ENCODE peak calls at places on chromosome 1, in nine cellular contexts. I, V, H, N, G, X, U, J and E are unnamed samples.

GRCh38 chr1:151945725-151946365 is 36.5 kb upstream of the THEM4 start:
- DNase-seq in I (peak; percentile 94), V (peak; percentile 85), H (peak; percentile 98), N (peak; percentile 85), G (peak; percentile 86), X (peak; percentile 97), U (peak; percentile 94), J (peak; percentile 96), E (peak; percentile 54)

GRCh38 chr1:24850353-24850905 is 79.6 kb downstream of the RUNX3 start:
- DNase-seq in I (no peak), V (no peak), H (no peak), N (no peak), G (no peak), X (no peak), U (peak; percentile 55), J (no peak), E (no peak)

GRCh38 chr1:91549041-91549735 is 48.5 kb downstream of the CDC7 start:
- DNase-seq in I (no peak), V (no peak), H (no peak), N (no peak), G (no peak), X (no peak), U (no peak), J (no peak), E (no peak)

GRCh38 chr1:162822391-162823200 is 32.1 kb downstream of the HSD17B7 start:
- DNase-seq in I (peak; percentile 22), V (peak; percentile 32), H (no peak), N (no peak), G (peak; percentile 32), X (peak; percentile 17), U (no peak), J (no peak), E (peak; percentile 11)

GRCh38 chr1:22418352-22418751 is 33.3 kb upstream of the ZBTB40 start:
- DNase-seq in I (no peak), V (no peak), H (no peak), N (no peak), G (no peak), X (no peak), U (no peak), J (no peak), E (no peak)

GRCh38 chr1:39525366-39526165 is 34.1 kb downstream of the BMP8A start:
- DNase-seq in I (no peak), V (no peak), H (no peak), N (no peak), G (no peak), X (no peak), U (no peak), J (peak; percentile 80), E (no peak)

GRCh38 chr1:118184737-118185082 is 318 bp downstream of the SPAG17 start:
- DNase-seq in I (no peak), V (no peak), H (no peak), N (no peak), G (no peak), X (peak; percentile 6), U (no peak), J (no peak), E (peak; percentile 10)

GRCh38 chr1:167052389-167052788 is 37.8 kb downstream of the GPA33 start:
- DNase-seq in I (no peak), V (no peak), H (no peak), N (no peak), G (no peak), X (peak; percentile 61), U (no peak), J (no peak), E (no peak)

GRCh38 chr1:203396595-203397194 is 45.8 kb upstream of the FMOD start:
- DNase-seq in I (no peak), V (no peak), H (no peak), N (no peak), G (no peak), X (no peak), U (no peak), J (no peak), E (no peak)

GRCh38 chr1:85289207-85289847 is 12.9 kb upstream of the BCL10 start:
- DNase-seq in I (no peak), V (no peak), H (no peak), N (no peak), G (no peak), X (peak; percentile 64), U (peak; percentile 97), J (peak; percentile 73), E (no peak)

GRCh38 chr1:85295006-85295431 is 18.6 kb upstream of the BCL10 start:
- DNase-seq in I (no peak), V (no peak), H (no peak), N (no peak), G (no peak), X (no peak), U (peak; percentile 58), J (no peak), E (no peak)

GRCh38 chr1:85295654-85296053 is 19.2 kb upstream of the BCL10 start:
- DNase-seq in I (no peak), V (no peak), H (no peak), N (no peak), G (no peak), X (no peak), U (no peak), J (no peak), E (no peak)

GRCh38 chr1:85289848-85290335 is 13.5 kb upstream of the BCL10 start:
- DNase-seq in I (no peak), V (no peak), H (no peak), N (no peak), G (no peak), X (no peak), U (no peak), J (no peak), E (no peak)

GRCh38 chr1:85290826-85291225 is 14.4 kb upstream of the BCL10 start:
- DNase-seq in I (no peak), V (no peak), H (no peak), N (no peak), G (no peak), X (no peak), U (no peak), J (no peak), E (no peak)
- H3K4me3 ChIP-seq in I (no peak overlapping the region), V (no peak overlapping the region), H (no peak overlapping the region), N (no peak overlapping the region), G (no peak overlapping the region), X (no peak overlapping the region), U (no peak overlapping the region), J (no peak overlapping the region), E (no peak overlapping the region)

GRCh38 chr1:82401116-82401515 is 600.4 kb downstream of the ADGRL2 start:
- DNase-seq in I (no peak), V (no peak), H (no peak), N (no peak), G (no peak), X (no peak), U (no peak), J (no peak), E (no peak)

GRCh38 chr1:82400521-82400920 is 599.8 kb downstream of the ADGRL2 start:
- DNase-seq in I (no peak), V (no peak), H (no peak), N (no peak), G (no peak), X (no peak), U (no peak), J (no peak), E (no peak)

GRCh38 chr1:82405333-82405732 is 604.6 kb downstream of the ADGRL2 start:
- DNase-seq in I (no peak), V (no peak), H (no peak), N (no peak), G (no peak), X (no peak), U (no peak), J (no peak), E (no peak)
- TF ChIP-seq POLR2A in I (no peak), V (no peak), H (no peak), N (no peak), G (no peak), X (no peak), U (no peak), J (no peak), E (no peak)

DNA sequence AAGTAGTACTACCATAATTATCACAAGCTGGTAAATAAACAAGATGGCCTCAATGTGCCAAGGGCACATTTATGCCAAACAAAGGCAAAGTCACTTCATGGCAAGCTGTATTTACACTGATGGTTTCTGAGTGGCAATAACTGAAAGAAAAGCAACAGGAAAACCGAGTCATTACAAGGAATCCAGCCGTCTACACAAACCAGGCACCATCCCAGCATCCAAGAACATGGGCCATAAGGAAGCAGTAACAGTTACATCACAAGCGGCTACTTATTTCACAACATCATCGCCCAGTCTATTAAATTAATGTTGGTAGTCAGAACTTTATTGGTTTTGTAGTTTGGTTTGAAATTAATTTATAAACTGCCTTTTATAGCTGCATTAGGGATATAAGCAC is 214.2 kb downstream of the RERE start:
- DNase-seq in I (no peak), V (no peak), H (no peak), N (no peak), G (no peak), X (no peak), U (peak; percentile 52), J (no peak), E (no peak)
- H3K4me3 ChIP-seq in I (no peak overlapping the region), V (no peak overlapping the region), H (no peak overlapping the region), N (no peak overlapping the region), G (no peak overlapping the region), X (no peak overlapping the region), U (no peak overlapping the region), J (no peak overlapping the region), E (no peak overlapping the region)

GRCh38 chr1:16218674-16219071 is 6.2 kb upstream of the ARHGEF19 start:
- DNase-seq in I (no peak), V (no peak), H (no peak), N (no peak), G (no peak), X (no peak), U (no peak), J (no peak), E (no peak)

GRCh38 chr1:16215882-16216753 is 3.7 kb upstream of the ARHGEF19 start:
- DNase-seq in I (peak; percentile 92), V (peak; percentile 93), H (peak; percentile 84), N (peak; percentile 67), G (peak; percentile 91), X (peak; percentile 58), U (peak; percentile 69), J (peak; percentile 52), E (peak; percentile 96)

GRCh38 chr1:16220101-16220500 is 7.6 kb upstream of the ARHGEF19 start:
- DNase-seq in I (no peak), V (no peak), H (no peak), N (no peak), G (no peak), X (no peak), U (no peak), J (no peak), E (no peak)

GRCh38 chr1:16218014-16218673 is 5.7 kb upstream of the ARHGEF19 start:
- DNase-seq in I (no peak), V (peak; percentile 65), H (no peak), N (no peak), G (peak; percentile 20), X (no peak), U (no peak), J (no peak), E (no peak)

DNA sequence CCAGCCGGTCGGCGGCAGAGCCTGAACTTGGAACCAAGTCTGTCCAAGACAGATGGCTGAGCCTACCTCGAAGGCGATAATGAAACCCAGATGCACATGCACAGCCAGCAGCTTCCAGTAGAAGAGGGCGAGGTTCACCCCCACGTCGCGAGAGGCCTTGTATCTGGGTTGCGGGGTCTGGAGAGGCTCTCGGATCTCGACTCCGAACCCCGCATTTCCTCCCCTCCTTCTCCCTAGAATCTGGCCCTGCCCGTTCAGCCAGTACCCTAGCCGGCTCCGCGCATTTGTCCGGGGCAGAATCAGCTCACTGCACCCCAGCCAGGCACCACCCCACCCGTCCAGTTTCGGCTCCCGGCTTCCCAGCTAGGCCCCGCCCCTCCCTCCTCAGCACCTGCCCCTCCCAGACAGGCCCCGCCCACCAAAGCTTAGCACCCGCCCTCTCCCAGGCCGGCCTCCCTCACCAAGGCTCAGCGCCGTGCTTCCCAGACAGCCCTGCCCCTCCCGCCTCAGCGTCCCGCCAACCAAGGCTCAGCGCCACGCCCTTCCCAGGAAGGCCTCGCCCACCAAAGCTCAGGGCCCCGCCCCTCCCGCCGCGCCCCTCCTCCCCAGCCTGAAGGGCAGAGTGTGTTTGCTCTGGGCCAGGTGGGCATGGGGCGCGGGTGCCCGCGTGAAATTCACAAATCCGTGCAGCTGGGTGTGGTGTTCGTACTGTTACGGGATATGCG is 4.8 kb upstream of the ARHGEF19 start:
- DNase-seq in I (peak; percentile 99), V (peak; percentile 99), H (peak; percentile 98), N (peak; percentile 98), G (peak; percentile 100), X (peak; percentile 96), U (peak; percentile 93), J (peak; percentile 93), E (peak; percentile 99)
- TF ChIP-seq POLR2A in I (no peak), V (peak; percentile 42), H (no peak), N (peak; percentile 43), G (peak; percentile 76), X (no peak), U (no peak), J (no peak), E (no peak)